ENCODE peak calls at places on chromosome 21, in six cellular contexts. R is cardiac muscle cell; I is CD8-positive, alpha-beta memory T cell; Z is psoas muscle; Q is IMR-90; V is fibroblast of lung. K is an unnamed sample.

GRCh38 chr21:14901482-14901958 is 163.3 kb downstream of the NRIP1 start:
- DNase-seq in R (peak), I (no peak), Z (no peak), Q (peak), V (peak), K (peak)

GRCh38 chr21:46334351-46335140 is 10.6 kb downstream of the PCNT start:
- DNase-seq in R (no peak), I (no peak), Z (no peak), Q (no peak), V (no peak), K (no peak)

GRCh38 chr21:24163539-24163938 is 1443.7 kb downstream of the MRPL39 start:
- DNase-seq in R (no peak), I (no peak), Z (no peak), Q (no peak), V (no peak), K (no peak)

GRCh38 chr21:34530264-34530663 is 18.3 kb upstream of the KCNE1 start:
- DNase-seq in R (peak), I (no peak), Z (no peak), Q (peak), V (peak), K (no peak)

GRCh38 chr21:16797530-16797929 is 715.3 kb upstream of the CXADR start:
- DNase-seq in R (no peak), I (no peak), Z (no peak), Q (no peak), V (no peak), K (no peak)

GRCh38 chr21:34280389-34280795 is 83.4 kb upstream of the KCNE2 start:
- DNase-seq in R (peak), I (no peak), Z (peak), Q (no peak), V (peak), K (no peak)

GRCh38 chr21:46550511-46550941 is 54.4 kb downstream of the S100B start:
- DNase-seq in R (no peak), I (peak), Z (no peak), Q (no peak), V (no peak), K (no peak)

GRCh38 chr21:24705201-24705600 is 902.1 kb downstream of the MRPL39 start:
- DNase-seq in R (no peak), I (no peak), Z (no peak), Q (no peak), V (peak), K (no peak)

GRCh38 chr21:43739648-43740435 is 20.9 kb downstream of the PDXK start:
- DNase-seq in R (no peak), I (no peak), Z (no peak), Q (no peak), V (no peak), K (no peak)

GRCh38 chr21:31132574-31133242 is 94.4 kb upstream of the KRTAP19-8 start:
- DNase-seq in R (peak), I (peak), Z (no peak), Q (peak), V (peak), K (no peak)

GRCh38 chr21:38244885-38245869 is 11.6 kb upstream of the KCNJ15 start:
- DNase-seq in R (peak), I (peak), Z (peak), Q (peak), V (peak), K (peak)

GRCh38 chr21:37546949-37547614 is 180.5 kb downstream of the DYRK1A start:
- DNase-seq in R (peak), I (no peak), Z (no peak), Q (no peak), V (no peak), K (no peak)

GRCh38 chr21:46397211-46397905 is 61.3 kb upstream of the DIP2A start:
- DNase-seq in R (no peak), I (no peak), Z (peak), Q (no peak), V (no peak), K (no peak)

GRCh38 chr21:26659181-26659580 is 86.1 kb upstream of the CYYR1 start:
- DNase-seq in R (no peak), I (no peak), Z (no peak), Q (no peak), V (peak), K (peak)

GRCh38 chr21:27244356-27244755 is 277.5 kb upstream of the ADAMTS5 start:
- DNase-seq in R (peak), I (no peak), Z (no peak), Q (peak), V (peak), K (no peak)

GRCh38 chr21:46079357-46080170 is 18.3 kb upstream of the COL6A2 start:
- DNase-seq in R (peak), I (no peak), Z (peak), Q (peak), V (peak), K (no peak)

GRCh38 chr21:39094087-39094785 is 89.0 kb downstream of the PSMG1 start:
- DNase-seq in R (no peak), I (no peak), Z (no peak), Q (no peak), V (no peak), K (no peak)

GRCh38 chr21:20875741-20876140 is 122.5 kb upstream of the NCAM2 start:
- DNase-seq in R (no peak), I (no peak), Z (no peak), Q (no peak), V (no peak), K (no peak)

GRCh38 chr21:43352568-43353281 is 74.2 kb downstream of the SIK1 start:
- DNase-seq in R (no peak), I (no peak), Z (no peak), Q (no peak), V (no peak), K (no peak)

GRCh38 chr21:37532868-37533780 is 166.6 kb downstream of the DYRK1A start:
- DNase-seq in R (no peak), I (no peak), Z (no peak), Q (peak), V (peak), K (peak)

DNA sequence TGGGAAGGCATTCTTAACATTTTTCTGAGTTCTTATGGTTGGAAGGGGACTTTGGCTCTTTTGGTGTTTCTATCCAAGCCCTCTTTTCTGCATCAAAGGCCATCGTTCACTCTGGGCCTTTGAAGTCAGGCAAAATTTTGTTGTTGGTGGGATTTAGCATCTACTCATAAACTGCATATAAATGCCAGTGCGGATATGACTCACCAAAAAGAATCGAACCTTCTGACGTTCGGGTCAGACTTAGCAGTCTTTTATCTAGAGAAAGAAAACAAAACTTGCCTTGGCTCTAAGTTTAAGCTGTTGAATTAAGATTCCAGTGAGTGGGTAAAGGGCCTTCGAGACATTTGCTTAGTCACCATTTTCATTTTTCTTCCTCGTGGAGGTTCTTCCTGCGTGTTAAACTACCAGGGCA is 51.4 kb downstream of the EVA1C start:
- DNase-seq in R (peak), I (no peak), Z (no peak), Q (peak), V (peak), K (peak)
- H3K27ac ChIP-seq in R (no peak), I (no peak), Z (no peak), Q (peak), V (peak), K (peak)

GRCh38 chr21:29145837-29146453 is 15.5 kb downstream of the MAP3K7CL start:
- DNase-seq in R (no peak), I (no peak), Z (no peak), Q (no peak), V (no peak), K (peak)
- H3K4me3 ChIP-seq in R (no peak), I (no peak), Z (peak), Q (no peak), V (no peak), K (peak)

GRCh38 chr21:44881586-44881939 is 8.1 kb upstream of the PTTG1IP start:
- DNase-seq in R (no peak), I (no peak), Z (no peak), Q (no peak), V (no peak), K (no peak)
- H3K27ac ChIP-seq in R (no peak), I (no peak), Z (no peak), Q (no peak), V (no peak), K (no peak)

GRCh38 chr21:42102063-42102462 is 30.9 kb downstream of the UMODL1 start:
- DNase-seq in R (no peak), I (no peak), Z (no peak), Q (no peak), V (no peak), K (peak)
- H3K4me3 ChIP-seq in R (no peak), I (no peak), Z (no peak), Q (no peak), V (no peak), K (no peak)

GRCh38 chr21:36210779-36211659 is 54.4 kb downstream of the DOP1B start:
- DNase-seq in R (no peak), I (no peak), Z (no peak), Q (no peak), V (no peak), K (no peak)
- H3K27ac ChIP-seq in R (no peak), I (no peak), Z (no peak), Q (peak), V (peak), K (no peak)

GRCh38 chr21:41387824-41388223 is 26.0 kb downstream of the MX2 start:
- DNase-seq in R (no peak), I (no peak), Z (no peak), Q (no peak), V (no peak), K (no peak)

GRCh38 chr21:41387042-41387819 is 25.4 kb downstream of the MX2 start:
- DNase-seq in R (no peak), I (no peak), Z (no peak), Q (no peak), V (no peak), K (no peak)

GRCh38 chr21:41390043-41390639 is 28.3 kb downstream of the MX2 start:
- DNase-seq in R (no peak), I (no peak), Z (no peak), Q (no peak), V (no peak), K (no peak)

GRCh38 chr21:41393876-41394465 is 32.1 kb upstream of the MX1 start:
- DNase-seq in R (no peak), I (no peak), Z (no peak), Q (no peak), V (no peak), K (no peak)

DNA sequence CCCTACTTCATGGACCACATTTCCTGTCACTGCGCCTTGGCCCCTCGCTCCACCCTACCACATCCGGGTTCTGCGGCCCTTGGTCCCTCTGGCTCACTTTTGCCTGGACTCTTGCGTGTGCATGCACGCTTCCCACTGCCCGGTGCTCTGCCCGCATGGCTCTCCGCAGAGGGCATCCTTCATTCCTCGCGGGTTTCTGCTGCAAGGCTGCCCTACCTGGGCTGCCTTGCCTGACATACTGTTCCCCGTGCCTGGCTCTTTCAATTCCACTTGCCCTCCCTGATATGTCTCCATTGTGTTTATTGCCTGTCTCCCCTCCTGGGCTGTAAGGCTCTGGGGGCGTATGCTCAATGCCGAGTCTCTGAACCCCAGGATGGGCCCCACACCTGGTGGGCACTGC is 26.4 kb downstream of the MX2 start:
- DNase-seq in R (no peak), I (no peak), Z (no peak), Q (no peak), V (no peak), K (no peak)
- H3K4me3 ChIP-seq in R (no peak), I (no peak), Z (no peak), Q (no peak), V (no peak), K (no peak)